ENCODE peak calls at places on chromosomes 11 and 22, in five cellular contexts. F is DND-41, Q is foreskin fibroblast, H is GM12865, P is astrocyte. W is an unnamed sample.

GRCh38 chr11:1234771-1235614 is 12.1 kb downstream of the MUC5B start:
- DNase-seq in H (no peak), P (no peak), F (no peak), Q (no peak), W (no peak)

GRCh38 chr11:114282488-114282887 is 13.7 kb upstream of the NNMT start:
- DNase-seq in F (no peak), Q (no peak), P (no peak), H (no peak), W (no peak)

GRCh38 chr11:6755303-6755952 is 16.3 kb downstream of the OR2AG2 start:
- DNase-seq in H (peak), P (no peak), Q (peak), F (peak), W (peak)

GRCh38 chr11:83162377-83162776 is 5.4 kb downstream of the PCF11 start:
- DNase-seq in F (no peak), P (no peak), H (peak), Q (no peak), W (no peak)

GRCh38 chr11:13955971-13956421 is 6.5 kb upstream of the SPON1 start:
- DNase-seq in H (peak), P (peak), F (peak), Q (peak), W (peak)

GRCh38 chr11:70192666-70193410 is 10.3 kb upstream of the FADD start:
- DNase-seq in H (no peak), Q (no peak), F (no peak), P (no peak), W (no peak)

GRCh38 chr11:61967177-61967923 is at the start of gene FTH1:
- DNase-seq in F (peak), P (peak), H (peak), Q (peak), W (peak)

GRCh38 chr22:44259366-44260215 is 53.2 kb downstream of the SHISAL1 start:
- DNase-seq in H (no peak), F (no peak), Q (no peak), P (no peak), W (no peak)

GRCh38 chr22:19849800-19850481 is 4.7 kb downstream of the GNB1L start:
- DNase-seq in F (no peak), Q (no peak), P (no peak), H (no peak), W (no peak)

GRCh38 chr11:104130161-104130560 is 33.8 kb downstream of the PDGFD start:
- DNase-seq in H (no peak), Q (no peak), F (no peak), P (no peak), W (no peak)

GRCh38 chr11:126628790-126629621 is 273.5 kb downstream of the ST3GAL4 start:
- DNase-seq in P (no peak), Q (peak), H (no peak), F (no peak), W (no peak)

GRCh38 chr11:124919836-124920755 is 1.0 kb downstream of the HEPN1 start:
- DNase-seq in P (no peak), Q (no peak), F (no peak), H (no peak), W (no peak)

GRCh38 chr11:34146411-34146810 is 41.0 kb downstream of the NAT10 start:
- DNase-seq in P (no peak), F (no peak), Q (no peak), H (no peak), W (no peak)

GRCh38 chr11:119783466-119784400 is 54.7 kb upstream of the NECTIN1 start:
- DNase-seq in Q (peak), P (peak), H (peak), F (no peak), W (no peak)

GRCh38 chr11:65446446-65447277 is 24.1 kb downstream of the NEAT1 start:
- DNase-seq in H (no peak), P (peak), Q (no peak), F (no peak), W (no peak)

GRCh38 chr11:86869531-86869930 is 69.2 kb downstream of the PRSS23 start:
- DNase-seq in Q (peak), H (no peak), F (no peak), P (no peak), W (no peak)

GRCh38 chr11:2803186-2804057 is 82.2 kb downstream of the CDKN1C start:
- DNase-seq in H (no peak), Q (no peak), P (no peak), F (no peak), W (no peak)

GRCh38 chr22:27258773-27259172 is 542.8 kb downstream of the MN1 start:
- DNase-seq in H (no peak), P (no peak), F (no peak), Q (no peak), W (no peak)

GRCh38 chr22:17443413-17444203 is 74.3 kb downstream of the CECR2 start:
- DNase-seq in Q (no peak), F (no peak), H (no peak), P (no peak), W (no peak)

GRCh38 chr11:69874984-69875673 is 55.9 kb upstream of the FGF3 start:
- DNase-seq in H (no peak), Q (no peak), P (no peak), F (no peak), W (no peak)

GRCh38 chr11:70525006-70525405 is 126.7 kb downstream of the CTTN start:
- DNase-seq in Q (no peak), F (no peak), H (no peak), P (no peak), W (no peak)

GRCh38 chr11:15276616-15277015 is 161.9 kb downstream of the INSC start:
- DNase-seq in H (peak), F (no peak), Q (no peak), P (no peak), W (no peak)

GRCh38 chr11:127994736-127995135 is 592.6 kb downstream of the ETS1 start:
- DNase-seq in P (peak), Q (peak), H (no peak), F (no peak), W (no peak)

GRCh38 chr11:66006891-66007176 is 4.5 kb downstream of the BANF1 start:
- DNase-seq in P (no peak), F (no peak), Q (no peak), H (no peak), W (no peak)

GRCh38 chr11:82988936-82989627 is 82.6 kb downstream of the RAB30 start:
- DNase-seq in F (no peak), H (no peak), Q (peak), P (no peak), W (no peak)

GRCh38 chr11:6556139-6556949 is 47.1 kb downstream of the RRP8 start:
- DNase-seq in Q (no peak), P (no peak), H (no peak), F (no peak), W (no peak)

GRCh38 chr11:14258177-14258935 is 100.6 kb downstream of the RRAS2 start:
- DNase-seq in P (peak), Q (peak), F (no peak), H (no peak), W (no peak)

GRCh38 chr11:16743478-16743877 is 5.0 kb downstream of the C11orf58 start:
- DNase-seq in Q (no peak), P (no peak), F (no peak), H (no peak), W (no peak)

GRCh38 chr22:30732426-30732825 is 37.8 kb downstream of the OSBP2 start:
- DNase-seq in P (no peak), Q (no peak), H (no peak), F (no peak), W (no peak)

GRCh38 chr11:60978546-60979380 is 7.3 kb downstream of the CD6 start:
- DNase-seq in H (peak), P (no peak), F (no peak), Q (no peak), W (no peak)

DNA sequence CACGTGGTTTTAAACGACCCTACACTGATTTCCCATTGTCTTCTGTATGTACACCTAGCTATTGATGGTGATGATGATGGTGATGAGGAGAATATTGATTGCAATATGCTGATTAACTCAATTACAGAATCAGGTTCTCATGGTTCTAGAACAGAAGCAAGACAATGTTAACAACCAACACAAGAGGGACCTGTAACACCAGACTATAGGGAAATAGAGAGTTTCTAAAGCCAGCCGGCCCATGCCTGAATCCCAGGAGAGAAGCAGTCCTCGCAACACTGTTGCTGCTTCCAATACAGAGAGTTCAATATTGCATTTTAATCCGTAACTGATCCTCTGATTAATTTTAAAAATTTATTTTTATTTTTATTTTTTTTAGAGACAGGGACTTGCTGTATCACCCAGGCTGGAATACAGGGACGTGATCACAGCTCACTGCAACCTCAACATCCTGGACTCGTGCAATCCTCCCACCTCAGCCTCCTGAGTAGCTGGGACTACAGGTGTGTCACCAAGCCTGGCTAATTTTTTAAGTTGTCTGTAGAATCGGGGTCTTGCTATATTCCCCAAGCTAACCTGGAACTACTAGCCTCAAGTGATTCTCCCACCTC is 22.2 kb upstream of the UBASH3B start:
- DNase-seq in Q (peak), F (peak), H (peak), P (peak), W (no peak)
- TF ChIP-seq CTCF in Q (peak), F (peak), H (peak), P (peak), W (peak)

GRCh38 chr11:130181295-130182272 is 22.0 kb downstream of the ST14 start:
- DNase-seq in P (peak), Q (peak), F (no peak), H (peak), W (no peak)
- TF ChIP-seq CTCF in P (no peak), Q (no peak), F (no peak), H (no peak), W (no peak)

GRCh38 chr11:76627541-76628082 is 42.9 kb downstream of the LRRC32 start:
- DNase-seq in P (no peak), F (no peak), H (no peak), Q (no peak), W (no peak)
- TF ChIP-seq CTCF in P (no peak), F (no peak), H (no peak), Q (no peak), W (no peak)

DNA sequence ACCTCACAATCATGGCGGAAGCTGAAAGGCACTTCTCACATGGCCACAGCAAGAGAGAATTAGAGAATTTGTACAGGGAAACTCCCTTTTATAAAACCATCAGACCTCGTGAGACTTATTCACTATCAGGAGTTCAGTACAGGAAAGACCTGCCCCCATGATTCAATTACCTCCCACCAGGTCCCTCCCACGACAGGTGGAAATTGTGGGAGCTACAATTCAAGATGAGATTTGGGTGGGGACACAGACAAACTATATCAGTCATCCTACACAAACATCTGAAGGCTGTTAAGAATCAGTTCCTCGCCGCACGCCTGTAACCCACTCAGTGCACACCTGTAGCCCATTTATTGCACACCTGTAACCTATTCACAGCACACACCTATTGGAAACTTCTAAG is 39.8 kb downstream of the CHST1 start:
- DNase-seq in H (no peak), Q (no peak), F (no peak), P (no peak), W (no peak)
- TF ChIP-seq CTCF in H (no peak), Q (no peak), F (no peak), P (no peak), W (no peak)

GRCh38 chr11:12761029-12761428 is 86.8 kb downstream of the TEAD1 start:
- DNase-seq in H (peak), P (no peak), F (no peak), Q (peak), W (no peak)
- TF ChIP-seq CTCF in H (no peak), P (peak), F (peak), Q (peak), W (no peak)

DNA sequence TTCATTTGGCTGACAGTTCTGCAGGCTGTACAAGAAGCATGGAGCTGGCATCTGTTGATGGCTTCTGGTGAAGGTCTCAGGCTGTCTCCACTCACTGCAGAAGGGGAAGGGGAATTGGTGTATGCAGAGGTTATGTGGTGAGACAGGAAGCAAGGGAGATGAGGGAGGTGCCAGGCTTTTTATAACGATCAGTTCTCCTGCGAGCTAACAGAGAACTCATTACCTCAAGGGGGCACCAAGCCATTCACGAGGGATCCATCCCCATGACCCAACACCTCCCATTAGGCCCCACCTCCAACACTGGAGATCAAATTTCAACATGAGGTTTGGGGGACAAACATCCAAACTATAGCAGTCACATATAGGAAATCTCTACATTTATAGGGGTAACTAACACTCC is 38.7 kb upstream of the E2F8 start:
- DNase-seq in Q (no peak), F (no peak), H (peak), P (no peak), W (no peak)
- TF ChIP-seq CTCF in Q (no peak), F (no peak), H (no peak), P (no peak), W (no peak)